ENCODE peak calls at places on chromosomes 1 and 21, in seven cellular contexts. T is ovary, Z is A549, N is sigmoid colon, A is tibial nerve, O is K562, I is upper lobe of left lung. W is an unnamed sample. For H3K9me3, the result is how much of the 10 kb centered on the place peaks cover.

GRCh38 chr1:10252508-10252907 is 42.1 kb downstream of the KIF1B start:
- DNase-seq in T (no peak), Z (no peak), N (no peak), A (no peak), O (no peak), I (no peak), W (no peak)

GRCh38 chr1:226877669-226878068 is 7.3 kb downstream of the PSEN2 start:
- DNase-seq in T (no peak), Z (no peak), N (no peak), A (no peak), O (no peak), I (no peak), W (no peak)

GRCh38 chr1:36207339-36207738 is 16.9 kb upstream of the THRAP3 start:
- DNase-seq in T (peak), Z (peak), N (peak), A (peak), O (peak), I (no peak), W (peak)

GRCh38 chr1:109371271-109371739 is 26.4 kb downstream of the SORT1 start:
- DNase-seq in T (no peak), Z (no peak), N (peak), A (no peak), O (no peak), I (no peak), W (no peak)

GRCh38 chr1:16163882-16164820 is 8.3 kb upstream of the EPHA2 start:
- DNase-seq in T (no peak), Z (peak), N (no peak), A (no peak), O (peak), I (no peak), W (no peak)

GRCh38 chr1:228514421-228514820 is 27.2 kb downstream of the RNF187 start:
- DNase-seq in T (no peak), Z (no peak), N (no peak), A (no peak), O (no peak), I (no peak), W (no peak)

GRCh38 chr1:88407248-88407647 is 276.8 kb upstream of the PKN2 start:
- DNase-seq in T (no peak), Z (no peak), N (no peak), A (no peak), O (no peak), I (no peak), W (no peak)

GRCh38 chr1:161140755-161141400 is 8.4 kb upstream of the DEDD start:
- DNase-seq in T (no peak), Z (no peak), N (no peak), A (no peak), O (no peak), I (peak), W (no peak)

GRCh38 chr1:117654485-117655219 is 48.8 kb downstream of the TENT5C start:
- DNase-seq in T (no peak), Z (no peak), N (no peak), A (no peak), O (no peak), I (no peak), W (no peak)

GRCh38 chr1:11059166-11059989 is 440 bp downstream of the SRM start:
- DNase-seq in T (peak), Z (no peak), N (no peak), A (no peak), O (peak), I (no peak), W (no peak)

GRCh38 chr1:39608906-39609305 is 30.5 kb downstream of the HEYL start:
- DNase-seq in T (no peak), Z (no peak), N (no peak), A (no peak), O (no peak), I (no peak), W (no peak)

GRCh38 chr1:176187001-176187400 is 20.1 kb downstream of the COP1 start:
- DNase-seq in T (no peak), Z (no peak), N (no peak), A (no peak), O (no peak), I (no peak), W (no peak)

GRCh38 chr1:23613191-23614126 is 54.2 kb upstream of the ID3 start:
- DNase-seq in T (no peak), Z (no peak), N (no peak), A (no peak), O (no peak), I (no peak), W (peak)

GRCh38 chr1:12069616-12070244 is 6.6 kb downstream of the TNFRSF8 start:
- DNase-seq in T (no peak), Z (no peak), N (no peak), A (no peak), O (no peak), I (no peak), W (no peak)

GRCh38 chr1:172719694-172720138 is 60.8 kb downstream of the FASLG start:
- DNase-seq in T (no peak), Z (peak), N (no peak), A (no peak), O (peak), I (no peak), W (no peak)

GRCh38 chr1:204072951-204073836 is at the start of gene SOX13:
- DNase-seq in T (peak), Z (peak), N (peak), A (peak), O (peak), I (peak), W (peak)

GRCh38 chr21:45246014-45246413 is 41.7 kb downstream of the POFUT2 start:
- DNase-seq in T (no peak), Z (no peak), N (no peak), A (no peak), O (no peak), I (no peak), W (no peak)

GRCh38 chr1:206556047-206556747 is 48.9 kb downstream of the RASSF5 start:
- DNase-seq in T (no peak), Z (no peak), N (no peak), A (no peak), O (no peak), I (no peak), W (no peak)

GRCh38 chr21:34912022-34912933 is 136.8 kb downstream of the RUNX1 start:
- DNase-seq in T (no peak), Z (no peak), N (no peak), A (no peak), O (no peak), I (no peak), W (no peak)

GRCh38 chr1:214637722-214638473 is 34.9 kb downstream of the CENPF start:
- DNase-seq in T (no peak), Z (peak), N (no peak), A (no peak), O (no peak), I (no peak), W (no peak)

GRCh38 chr1:42915456-42915855 is 43.2 kb downstream of the SLC2A1 start:
- DNase-seq in T (no peak), Z (no peak), N (no peak), A (no peak), O (no peak), I (no peak), W (no peak)

GRCh38 chr1:11176081-11176706 is 13.0 kb upstream of the ANGPTL7 start:
- DNase-seq in T (no peak), Z (no peak), N (no peak), A (no peak), O (no peak), I (no peak), W (no peak)

GRCh38 chr1:8752921-8753713 is 64.3 kb downstream of the RERE start:
- DNase-seq in T (no peak), Z (no peak), N (no peak), A (no peak), O (no peak), I (no peak), W (no peak)

GRCh38 chr1:67339623-67340343 is 32.1 kb downstream of the IL12RB2 start:
- DNase-seq in T (no peak), Z (peak), N (no peak), A (no peak), O (no peak), I (no peak), W (no peak)

GRCh38 chr1:93732514-93732913 is 50.9 kb upstream of the BCAR3 start:
- DNase-seq in T (no peak), Z (no peak), N (no peak), A (no peak), O (no peak), I (no peak), W (no peak)

GRCh38 chr1:70896224-70896623 is 151.4 kb downstream of the PTGER3 start:
- DNase-seq in T (no peak), Z (no peak), N (no peak), A (no peak), O (no peak), I (no peak), W (no peak)

GRCh38 chr21:23578027-23578426 is 2029.3 kb downstream of the MRPL39 start:
- DNase-seq in T (no peak), Z (no peak), N (no peak), A (no peak), O (no peak), I (no peak), W (no peak)

DNA sequence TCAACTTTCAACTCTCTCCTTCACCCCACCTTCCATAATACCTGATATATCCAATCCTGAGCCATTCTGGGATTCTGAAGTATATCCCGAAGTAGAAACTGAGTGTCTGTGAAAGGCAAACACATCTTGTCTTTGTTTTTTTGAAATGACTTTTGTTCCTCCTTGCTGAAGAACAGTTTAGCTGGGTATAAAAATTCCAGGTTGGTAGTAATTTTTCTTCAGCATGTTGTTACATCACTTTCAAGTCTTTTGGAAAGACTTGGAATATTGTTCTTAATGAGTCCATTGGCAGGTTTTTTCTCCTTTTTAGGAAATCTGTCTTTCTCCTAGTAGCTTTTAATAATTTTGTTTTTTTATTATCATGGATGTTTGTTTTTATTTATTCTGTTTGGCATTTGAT is 32.7 kb downstream of the CRYAA start:
- DNase-seq in T (no peak), Z (no peak), N (no peak), A (no peak), O (no peak), I (no peak), W (no peak)
- H3K9me3 ChIP-seq in T (under half), Z (under half), N (under half), A (under half), O (under half), I (under half), W (under half)

GRCh38 chr1:234565132-234565531 is 44.8 kb downstream of the IRF2BP2 start:
- DNase-seq in T (no peak), Z (no peak), N (no peak), A (no peak), O (no peak), I (no peak), W (no peak)

GRCh38 chr1:234559917-234560676 is 49.9 kb downstream of the IRF2BP2 start:
- DNase-seq in T (no peak), Z (no peak), N (no peak), A (no peak), O (no peak), I (no peak), W (no peak)

GRCh38 chr1:234561322-234561721 is 48.7 kb downstream of the IRF2BP2 start:
- DNase-seq in T (no peak), Z (no peak), N (no peak), A (no peak), O (no peak), I (no peak), W (no peak)

GRCh38 chr1:234564035-234565029 is 45.6 kb downstream of the IRF2BP2 start:
- DNase-seq in T (no peak), Z (peak), N (no peak), A (no peak), O (no peak), I (no peak), W (no peak)

DNA sequence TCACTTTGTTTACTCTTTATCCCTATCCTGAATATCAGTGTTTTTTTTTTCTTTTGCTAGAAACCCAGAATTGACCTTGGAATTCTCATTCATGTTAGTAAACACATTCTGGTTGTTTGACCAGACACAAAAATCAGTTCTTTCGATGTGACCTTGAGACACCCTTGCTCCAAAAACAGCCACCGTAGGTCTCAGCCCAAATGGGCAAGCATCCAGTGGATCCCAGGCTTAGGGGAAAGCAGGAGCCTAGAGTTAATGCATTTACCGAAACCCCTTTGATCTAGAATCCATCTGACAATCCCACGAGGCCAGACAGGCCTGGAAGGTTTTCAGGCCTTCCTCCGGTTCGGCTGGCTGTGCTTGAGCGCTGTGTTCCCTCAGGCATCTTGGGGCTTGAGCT is 47.6 kb downstream of the IRF2BP2 start:
- DNase-seq in T (peak), Z (no peak), N (no peak), A (no peak), O (no peak), I (no peak), W (no peak)
- TF ChIP-seq CTCF in T (no peak), Z (no peak), N (no peak), A (no peak), O (no peak), I (no peak), W (no peak)

GRCh38 chr21:29656504-29657227 is 283.1 kb downstream of the GRIK1 start:
- DNase-seq in T (no peak), Z (peak), N (no peak), A (no peak), O (peak), I (no peak), W (no peak)
- TF ChIP-seq EP300 in T (no peak), Z (no peak), N (no peak), A (peak), O (peak), I (no peak), W (no peak)

GRCh38 chr1:65827346-65827745 is 34.7 kb downstream of the PDE4B start:
- DNase-seq in T (no peak), Z (no peak), N (no peak), A (no peak), O (no peak), I (no peak), W (no peak)

GRCh38 chr1:65830306-65830705 is 37.6 kb downstream of the PDE4B start:
- DNase-seq in T (no peak), Z (no peak), N (no peak), A (no peak), O (no peak), I (no peak), W (no peak)

GRCh38 chr1:65836686-65837085 is 44.0 kb downstream of the PDE4B start:
- DNase-seq in T (no peak), Z (no peak), N (no peak), A (no peak), O (no peak), I (no peak), W (no peak)

GRCh38 chr1:65832296-65832695 is 39.6 kb downstream of the PDE4B start:
- DNase-seq in T (no peak), Z (no peak), N (no peak), A (no peak), O (no peak), I (no peak), W (no peak)
- H3K9me3 ChIP-seq in T (under half), Z (under half), N (under half), A (under half), O (under half), I (under half), W (under half)

GRCh38 chr1:18919174-18919905 is 17.0 kb upstream of the ALDH4A1 start:
- DNase-seq in T (no peak), Z (no peak), N (no peak), A (no peak), O (no peak), I (no peak), W (no peak)

GRCh38 chr1:18919949-18920348 is 17.6 kb upstream of the ALDH4A1 start:
- DNase-seq in T (no peak), Z (no peak), N (no peak), A (no peak), O (no peak), I (no peak), W (no peak)

GRCh38 chr1:18917071-18917799 is 14.9 kb upstream of the ALDH4A1 start:
- DNase-seq in T (no peak), Z (no peak), N (no peak), A (no peak), O (no peak), I (peak), W (no peak)

GRCh38 chr1:18920931-18921330 is 18.6 kb upstream of the ALDH4A1 start:
- DNase-seq in T (no peak), Z (no peak), N (no peak), A (no peak), O (no peak), I (no peak), W (no peak)

DNA sequence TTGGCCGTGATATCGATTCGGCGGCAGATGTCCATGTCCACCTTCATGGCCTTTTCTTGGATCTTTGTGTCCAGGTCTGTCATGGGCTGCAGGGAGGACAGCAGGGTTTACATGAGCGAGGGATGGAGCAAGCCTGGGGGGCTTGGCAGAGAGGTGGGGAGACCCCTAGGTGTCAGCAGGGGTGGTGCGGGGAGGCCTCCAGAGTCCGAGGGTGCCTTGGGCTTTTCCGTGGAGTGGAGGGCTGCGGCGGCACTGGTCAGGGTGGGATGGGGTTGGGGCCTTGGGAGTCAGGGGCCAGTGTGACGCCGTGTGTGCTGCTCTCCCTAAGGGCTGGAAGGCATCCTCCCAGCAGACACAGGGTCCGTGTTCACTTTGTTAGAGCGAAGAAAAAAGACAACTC is 16.1 kb upstream of the ALDH4A1 start:
- DNase-seq in T (no peak), Z (no peak), N (no peak), A (no peak), O (no peak), I (no peak), W (no peak)
- TF ChIP-seq CTCF in T (no peak), Z (no peak), N (no peak), A (no peak), O (no peak), I (no peak), W (no peak)

GRCh38 chr1:174005032-174005431 is 17.1 kb downstream of the RC3H1 start:
- DNase-seq in T (no peak), Z (no peak), N (no peak), A (no peak), O (no peak), I (no peak), W (no peak)
- TF ChIP-seq EP300 in T (no peak), Z (no peak), N (no peak), A (peak), O (no peak), I (no peak), W (no peak)

GRCh38 chr1:2848006-2848670 is 46.6 kb upstream of the TTC34 start:
- DNase-seq in T (no peak), Z (no peak), N (no peak), A (no peak), O (no peak), I (peak), W (no peak)
- H3K9me3 ChIP-seq in T (under half), Z (under half), N (under half), A (under half), O (under half), I (under half), W (under half)

DNA sequence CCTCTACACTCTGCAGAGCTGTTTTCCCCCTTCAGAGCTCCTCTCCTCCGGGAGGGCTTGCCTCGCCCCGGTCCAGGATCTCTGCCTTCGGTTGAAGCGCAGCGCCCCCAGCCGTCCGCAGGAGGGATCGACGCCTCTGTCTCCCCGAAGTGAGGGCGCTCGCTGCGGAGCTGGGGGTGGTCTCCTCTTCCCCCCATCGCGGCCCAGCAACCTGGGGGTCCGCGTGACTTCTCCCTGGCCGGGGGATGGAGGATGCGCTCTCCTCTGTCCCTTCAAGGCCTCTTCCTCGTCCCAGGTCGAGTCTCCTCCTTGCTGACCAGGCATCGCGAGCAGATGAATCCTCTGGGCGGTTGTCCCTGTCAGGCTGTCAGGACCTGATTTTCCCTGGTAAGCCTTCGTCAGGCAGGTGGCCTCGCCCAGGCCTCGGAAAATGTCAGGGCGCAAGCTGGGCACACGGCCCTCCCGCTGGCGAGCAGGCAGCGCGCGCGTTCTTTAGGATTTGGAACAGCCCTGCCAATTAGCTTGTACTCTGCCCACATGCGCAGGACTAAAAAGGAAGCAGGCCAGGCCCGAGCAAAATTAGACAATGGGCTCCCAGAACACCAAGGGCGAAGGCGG is 90.5 kb downstream of the EDEM3 start:
- DNase-seq in T (peak), Z (peak), N (peak), A (peak), O (peak), I (peak), W (peak)
- TF ChIP-seq CTCF in T (peak), Z (peak), N (peak), A (peak), O (peak), I (peak), W (peak)

GRCh38 chr1:85624361-85624760 is 43.8 kb downstream of the CCN1 start:
- DNase-seq in T (no peak), Z (no peak), N (no peak), A (no peak), O (no peak), I (no peak), W (no peak)

GRCh38 chr1:85617582-85618237 is 37.1 kb downstream of the CCN1 start:
- DNase-seq in T (no peak), Z (no peak), N (no peak), A (no peak), O (no peak), I (no peak), W (no peak)

GRCh38 chr1:85626818-85627217 is 46.3 kb downstream of the CCN1 start:
- DNase-seq in T (no peak), Z (no peak), N (no peak), A (no peak), O (no peak), I (no peak), W (no peak)

GRCh38 chr1:85621430-85621829 is 40.9 kb downstream of the CCN1 start:
- DNase-seq in T (no peak), Z (no peak), N (no peak), A (no peak), O (no peak), I (no peak), W (no peak)

GRCh38 chr1:85623061-85623471 is 42.5 kb downstream of the CCN1 start:
- DNase-seq in T (no peak), Z (no peak), N (no peak), A (no peak), O (no peak), I (no peak), W (no peak)
- TF ChIP-seq EP300 in T (no peak), Z (no peak), N (no peak), A (no peak), O (no peak), I (no peak), W (no peak)